ENCODE peak calls at places on chromosome 14, in nine cellular contexts. J is GM12865; D is chondrocyte; H is NCI-H774; C is COR-L47; L is stimulated activated CD4-positive, alpha-beta T cell treated with anti-CD3 and anti-CD28 coated beads, Interleukin-12 subunit alpha, Interleukin-12 subunit beta, amount 100 ng/mL, for 4 hours; W is skeletal muscle cell; M is NCI-H1694; S is GM12864. X is an unnamed sample.

GRCh38 chr14:92135269-92135668 is 13.5 kb downstream of the CPSF2 start:
- DNase-seq in J (peak), D (no peak), H (peak), C (peak), L (no peak), W (no peak), M (peak), S (no peak), X (peak)

GRCh38 chr14:74478996-74479635 is 14.0 kb downstream of the NPC2 start:
- DNase-seq in J (no peak), D (no peak), H (no peak), C (no peak), L (no peak), W (no peak), M (peak), S (no peak), X (peak)

GRCh38 chr14:96264850-96265249 is 8.8 kb downstream of the BDKRB1 start:
- DNase-seq in J (no peak), D (no peak), H (no peak), C (no peak), L (no peak), W (no peak), M (peak), S (no peak), X (no peak)

GRCh38 chr14:102491366-102491765 is 18.2 kb downstream of the ANKRD9 start:
- DNase-seq in J (no peak), D (peak), H (no peak), C (no peak), L (no peak), W (no peak), M (no peak), S (no peak), X (no peak)

GRCh38 chr14:88882236-88882635 is 57.8 kb downstream of the TTC8 start:
- DNase-seq in J (no peak), D (no peak), H (no peak), C (no peak), L (no peak), W (no peak), M (no peak), S (no peak), X (no peak)

GRCh38 chr14:95835331-95835730 is 41.3 kb upstream of the TUNAR start:
- DNase-seq in J (peak), D (no peak), H (no peak), C (no peak), L (no peak), W (no peak), M (no peak), S (peak), X (peak)

GRCh38 chr14:51398898-51399297 is 158.9 kb downstream of the TMX1 start:
- DNase-seq in J (no peak), D (no peak), H (no peak), C (no peak), L (no peak), W (peak), M (peak), S (no peak), X (no peak)

GRCh38 chr14:103625361-103626095 is 3.5 kb upstream of the KLC1 start:
- DNase-seq in J (peak), D (no peak), H (no peak), C (no peak), L (no peak), W (no peak), M (no peak), S (no peak), X (peak)

GRCh38 chr14:94021001-94021400 is 5.1 kb upstream of the OTUB2 start:
- DNase-seq in J (no peak), D (no peak), H (no peak), C (no peak), L (no peak), W (no peak), M (no peak), S (no peak), X (no peak)

GRCh38 chr14:101174980-101175606 is 271.6 kb upstream of the RTL1 start:
- DNase-seq in J (no peak), D (peak), H (peak), C (peak), L (no peak), W (no peak), M (no peak), S (no peak), X (no peak)

GRCh38 chr14:80269338-80269935 is 58.1 kb upstream of the DIO2 start:
- DNase-seq in J (no peak), D (no peak), H (no peak), C (no peak), L (no peak), W (no peak), M (no peak), S (no peak), X (no peak)

GRCh38 chr14:28121512-28122297 is 644.9 kb upstream of the FOXG1 start:
- DNase-seq in J (no peak), D (no peak), H (no peak), C (no peak), L (no peak), W (no peak), M (no peak), S (no peak), X (no peak)

GRCh38 chr14:22593189-22593588 is 4.2 kb upstream of the DAD1 start:
- DNase-seq in J (no peak), D (no peak), H (no peak), C (no peak), L (no peak), W (no peak), M (no peak), S (no peak), X (no peak)